ENCODE peak calls at places on chromosomes 12 and 14, in seven cellular contexts. C is HCT116, H is PC-3, F is MM.1S, W is GM23248, L is GM23338, Z is hepatocyte. K is an unnamed sample.
A peak's percentile ranks its signal among the peaks of the same experiment; 100 is the strongest.

GRCh38 chr14:67137744-67138371 is 51.4 kb upstream of the GARIN2 start:
- DNase-seq in Z (no peak), L (peak; percentile 43), W (peak; percentile 49), F (peak; percentile 17), C (no peak), H (peak; percentile 53), K (no peak)

GRCh38 chr12:114316076-114316475 is 89.9 kb downstream of the TBX5 start:
- DNase-seq in F (no peak), Z (no peak), L (peak; percentile 15), H (peak; percentile 47), C (no peak), W (peak; percentile 90), K (no peak)

GRCh38 chr14:75292016-75292646 is 13.5 kb downstream of the FOS start:
- DNase-seq in W (no peak), H (no peak), C (no peak), Z (no peak), F (no peak), L (no peak), K (no peak)

GRCh38 chr14:68815288-68816182 is 22.7 kb upstream of the ZFP36L1 start:
- DNase-seq in C (no peak), H (no peak), F (no peak), W (peak; percentile 23), L (no peak), Z (no peak), K (no peak)

GRCh38 chr12:5230151-5230550 is 186.5 kb downstream of the KCNA5 start:
- DNase-seq in Z (no peak), L (no peak), W (peak; percentile 35), H (no peak), F (no peak), C (no peak), K (no peak)

GRCh38 chr14:54623279-54624004 is 56.5 kb downstream of the SAMD4A start:
- DNase-seq in C (no peak), L (no peak), W (no peak), H (no peak), Z (no peak), F (no peak), K (no peak)

GRCh38 chr12:46792925-46793324 is 32.9 kb downstream of the SLC38A4 start:
- DNase-seq in L (no peak), F (no peak), H (no peak), W (no peak), Z (no peak), C (no peak), K (no peak)

GRCh38 chr14:85535916-85536834 is 6.2 kb downstream of the FLRT2 start:
- DNase-seq in H (peak; percentile 35), L (peak; percentile 50), Z (peak; percentile 64), F (no peak), C (no peak), W (peak; percentile 92), K (peak; percentile 28)

GRCh38 chr12:77724367-77724957 is 106.2 kb upstream of the NAV3 start:
- DNase-seq in F (peak; percentile 56), C (peak; percentile 47), Z (peak; percentile 39), H (peak; percentile 60), L (peak; percentile 66), W (peak; percentile 70), K (peak; percentile 43)

GRCh38 chr12:3249081-3249800 is 172.1 kb downstream of the TSPAN9 start:
- DNase-seq in L (no peak), H (no peak), Z (no peak), W (no peak), F (no peak), C (no peak), K (no peak)

GRCh38 chr14:31752867-31753661 is 191.9 kb downstream of the NUBPL start:
- DNase-seq in F (no peak), Z (no peak), C (no peak), L (no peak), W (no peak), H (no peak), K (no peak)

GRCh38 chr12:109160433-109160832 is 44.0 kb downstream of the ACACB start:
- DNase-seq in Z (no peak), H (no peak), F (no peak), C (no peak), L (no peak), W (no peak), K (no peak)

GRCh38 chr14:94177806-94178205 is 3.7 kb downstream of the PPP4R4 start:
- DNase-seq in Z (no peak), H (peak; percentile 9), L (peak; percentile 49), W (no peak), F (no peak), C (no peak), K (peak; percentile 51)

GRCh38 chr14:94181835-94182234 is 7.7 kb downstream of the PPP4R4 start:
- DNase-seq in L (no peak), H (no peak), Z (no peak), W (no peak), F (no peak), C (no peak), K (no peak)

GRCh38 chr14:94179244-94179643 is 5.1 kb downstream of the PPP4R4 start:
- DNase-seq in W (no peak), F (no peak), Z (no peak), C (no peak), L (no peak), H (no peak), K (no peak)

GRCh38 chr14:94176808-94177207 is 2.7 kb downstream of the PPP4R4 start:
- DNase-seq in F (no peak), C (no peak), Z (no peak), L (no peak), W (no peak), H (no peak), K (no peak)

GRCh38 chr14:94180655-94181271 is 6.6 kb downstream of the PPP4R4 start:
- DNase-seq in F (peak; percentile 70), W (peak; percentile 63), H (peak; percentile 58), L (peak; percentile 71), C (peak; percentile 35), Z (peak; percentile 49), K (peak; percentile 42)
- TF ChIP-seq EZH2phosphoT487 in F (no peak), W (no peak), H (no peak), L (no peak), C (no peak), Z (no peak), K (no peak)

GRCh38 chr12:40226652-40227051 is 1.9 kb downstream of the LRRK2 start:
- DNase-seq in W (peak; percentile 96), F (no peak), L (no peak), Z (no peak), C (no peak), H (peak; percentile 57), K (no peak)

GRCh38 chr12:40225984-40226602 is 1.3 kb downstream of the LRRK2 start:
- DNase-seq in L (no peak), F (no peak), H (no peak), W (peak; percentile 8), C (no peak), Z (no peak), K (no peak)

GRCh38 chr12:40222247-40222646 is 2.5 kb upstream of the LRRK2 start:
- DNase-seq in Z (no peak), L (no peak), W (peak; percentile 69), H (no peak), F (no peak), C (no peak), K (no peak)

GRCh38 chr12:40225337-40225983 is 663 bp downstream of the LRRK2 start:
- DNase-seq in W (peak; percentile 34), F (no peak), C (no peak), H (no peak), Z (no peak), L (no peak), K (no peak)

DNA sequence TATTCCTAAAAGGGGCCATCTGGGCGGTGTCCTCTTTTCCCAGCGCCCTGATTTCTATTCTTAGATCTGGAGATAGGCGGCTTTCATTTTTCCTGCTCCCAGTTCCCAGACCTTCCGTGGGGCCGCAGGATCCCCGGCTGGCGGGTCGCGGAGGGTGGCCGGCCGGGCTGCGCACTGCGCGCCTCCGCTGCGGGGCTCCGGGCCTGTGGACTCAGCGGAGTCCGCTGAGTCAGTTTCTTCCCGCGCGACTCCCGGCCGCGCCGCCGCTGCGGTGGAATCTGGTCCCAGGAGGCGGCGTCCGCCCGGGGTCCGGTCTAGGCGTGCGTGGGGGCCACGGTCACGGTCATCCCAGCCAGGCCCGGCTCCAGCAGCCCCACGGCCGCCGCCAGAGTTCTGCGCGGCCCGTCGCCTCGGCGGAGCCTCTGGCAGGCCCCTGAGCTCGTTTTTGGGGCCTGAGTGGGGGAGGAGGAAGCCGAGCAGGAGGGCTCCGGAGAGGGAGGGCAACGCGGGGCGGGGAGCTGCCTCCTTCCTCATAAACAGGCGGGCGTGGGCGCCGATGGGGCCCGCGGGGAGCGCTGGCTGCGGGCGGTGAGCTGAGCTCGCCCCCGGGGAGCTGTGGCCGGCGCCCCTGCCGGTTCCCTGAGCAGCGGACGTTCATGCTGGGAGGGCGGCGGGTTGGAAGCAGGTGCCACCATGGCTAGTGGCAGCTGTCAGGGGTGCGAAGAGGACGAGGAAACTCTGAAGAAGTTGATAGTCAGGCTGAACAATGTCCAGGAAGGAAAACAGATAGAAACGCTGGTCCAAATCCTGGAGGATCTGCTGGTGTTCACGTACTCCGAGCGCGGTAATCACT is at the start of gene LRRK2:
- DNase-seq in L (peak; percentile 55), Z (peak; percentile 83), H (no peak), W (peak; percentile 89), C (no peak), F (no peak), K (peak; percentile 54)
- TF ChIP-seq EZH2 in L (no peak), Z (peak; percentile 29), H (no peak), W (no peak), C (no peak), F (no peak), K (peak; percentile 73)

GRCh38 chr14:81246561-81247270 is 26.0 kb upstream of the GTF2A1 start:
- DNase-seq in W (peak; percentile 81), F (no peak), L (no peak), Z (no peak), H (peak; percentile 69), C (no peak), K (no peak)
- TF ChIP-seq EZH2phosphoT487 in W (no peak), F (no peak), L (no peak), Z (no peak), H (no peak), C (no peak), K (no peak)

GRCh38 chr14:103084021-103084919 is at the start of gene LBHD2:
- DNase-seq in W (peak; percentile 56), Z (no peak), C (no peak), F (no peak), L (peak; percentile 54), H (no peak), K (peak; percentile 54)
- TF ChIP-seq EZH2 in W (no peak), Z (no peak), C (no peak), F (no peak), L (no peak), H (no peak), K (peak; percentile 45)

GRCh38 chr12:97194551-97194950 is 268.1 kb upstream of the RMST start:
- DNase-seq in H (no peak), F (no peak), L (no peak), W (no peak), C (no peak), Z (no peak), K (no peak)
- TF ChIP-seq EZH2phosphoT487 in H (no peak), F (no peak), L (no peak), W (no peak), C (no peak), Z (no peak), K (no peak)

GRCh38 chr12:130158775-130159100 is 3.5 kb upstream of the FZD10 start:
- DNase-seq in F (no peak), L (no peak), W (no peak), H (no peak), C (no peak), Z (no peak), K (peak; percentile 29)
- TF ChIP-seq EZH2 in F (no peak), L (no peak), W (no peak), H (no peak), C (no peak), Z (no peak), K (peak; percentile 25)

K was measured in neural progenitor cell.